ENCODE peak calls at places on chromosomes 7 and 10, in seven cellular contexts. J is HepG2, V is HCT116, E is SK-N-SH, X is K562, G is GM12878, P is H1. A is an unnamed sample.
A peak's percentile ranks its signal among the peaks of the same experiment; 100 is the strongest.

GRCh38 chr10:118672766-118673715 is 77.6 kb upstream of the PRLHR start:
- DNase-seq in J (no peak), V (no peak), E (no peak), X (no peak), G (no peak), P (no peak), A (no peak)

GRCh38 chr10:80288849-80289248 is 609 bp downstream of the MAT1A start:
- DNase-seq in J (no peak), V (no peak), E (no peak), X (no peak), G (no peak), P (no peak), A (no peak)

GRCh38 chr7:84362360-84362759 is 167.8 kb upstream of the SEMA3A start:
- DNase-seq in J (no peak), V (no peak), E (no peak), X (no peak), G (no peak), P (no peak), A (no peak)

GRCh38 chr10:127873901-127874470 is 18.8 kb downstream of the CLRN3 start:
- DNase-seq in J (no peak), V (no peak), E (no peak), X (no peak), G (no peak), P (no peak), A (no peak)

GRCh38 chr7:43764807-43765491 is 6.5 kb downstream of the BLVRA start:
- DNase-seq in J (peak; percentile 71), V (no peak), E (no peak), X (no peak), G (no peak), P (no peak), A (no peak)

GRCh38 chr10:27366769-27367168 is 126.2 kb upstream of the ACBD5 start:
- DNase-seq in J (no peak), V (no peak), E (no peak), X (no peak), G (no peak), P (no peak), A (no peak)

GRCh38 chr7:50449881-50450690 is at the start of gene FIGNL1:
- DNase-seq in J (peak; percentile 61), V (peak; percentile 55), E (peak; percentile 94), X (peak; percentile 80), G (peak; percentile 59), P (peak; percentile 31), A (peak; percentile 60)

GRCh38 chr7:110519851-110520250 is 571.1 kb upstream of the LRRN3 start:
- DNase-seq in J (no peak), V (no peak), E (no peak), X (no peak), G (no peak), P (no peak), A (no peak)

GRCh38 chr7:32062150-32062549 is 8.1 kb downstream of the PDE1C start:
- DNase-seq in J (peak; percentile 16), V (peak; percentile 23), E (peak; percentile 59), X (peak; percentile 40), G (no peak), P (no peak), A (peak; percentile 50)

GRCh38 chr7:81887098-81887497 is 117.3 kb upstream of the HGF start:
- DNase-seq in J (no peak), V (no peak), E (peak; percentile 15), X (no peak), G (peak; percentile 23), P (no peak), A (no peak)

GRCh38 chr10:122637371-122637770 is 62.3 kb downstream of the C10orf120 start:
- DNase-seq in J (no peak), V (no peak), E (peak; percentile 64), X (no peak), G (no peak), P (no peak), A (no peak)

GRCh38 chr7:157480651-157481050 is 143.8 kb downstream of the DNAJB6 start:
- DNase-seq in J (no peak), V (no peak), E (no peak), X (no peak), G (no peak), P (no peak), A (no peak)

GRCh38 chr10:68208424-68209042 is 23.4 kb downstream of the ATOH7 start:
- DNase-seq in J (peak; percentile 72), V (peak; percentile 81), E (peak; percentile 49), X (peak; percentile 25), G (peak; percentile 20), P (peak; percentile 87), A (peak; percentile 76)

GRCh38 chr7:142248-142955 is 50.0 kb upstream of the FAM20C start:
- DNase-seq in J (peak; percentile 69), V (no peak), E (no peak), X (no peak), G (no peak), P (no peak), A (no peak)

GRCh38 chr7:140635821-140636220 is 4.8 kb downstream of the DENND2A start:
- DNase-seq in J (no peak), V (no peak), E (no peak), X (no peak), G (no peak), P (no peak), A (no peak)

GRCh38 chr7:142441074-142441403 is 183.2 kb upstream of the PRSS58 start:
- DNase-seq in J (no peak), V (no peak), E (no peak), X (no peak), G (no peak), P (no peak), A (no peak)

GRCh38 chr7:29596593-29597178 is 33.1 kb downstream of the PRR15 start:
- DNase-seq in J (no peak), V (no peak), E (no peak), X (no peak), G (no peak), P (no peak), A (no peak)

GRCh38 chr7:8221603-8222002 is 40.4 kb downstream of the ICA1 start:
- DNase-seq in J (no peak), V (no peak), E (no peak), X (no peak), G (no peak), P (peak; percentile 33), A (peak; percentile 67)

GRCh38 chr7:110204527-110204926 is 886.4 kb upstream of the LRRN3 start:
- DNase-seq in J (no peak), V (peak; percentile 7), E (no peak), X (no peak), G (no peak), P (peak; percentile 7), A (peak; percentile 8)

GRCh38 chr7:121273467-121274167 is 55.2 kb upstream of the WNT16 start:
- DNase-seq in J (no peak), V (no peak), E (no peak), X (no peak), G (no peak), P (no peak), A (no peak)

GRCh38 chr7:5500056-5500776 is 76.6 kb upstream of the TNRC18 start:
- DNase-seq in J (no peak), V (no peak), E (peak; percentile 27), X (no peak), G (no peak), P (no peak), A (no peak)

GRCh38 chr10:132194726-132195125 is 8.0 kb downstream of the DPYSL4 start:
- DNase-seq in J (no peak), V (no peak), E (no peak), X (no peak), G (no peak), P (no peak), A (no peak)
- TF ChIP-seq YY1 in J (no peak), V (no peak), E (no peak), X (no peak), G (no peak), P (no peak), A (no peak)

DNA sequence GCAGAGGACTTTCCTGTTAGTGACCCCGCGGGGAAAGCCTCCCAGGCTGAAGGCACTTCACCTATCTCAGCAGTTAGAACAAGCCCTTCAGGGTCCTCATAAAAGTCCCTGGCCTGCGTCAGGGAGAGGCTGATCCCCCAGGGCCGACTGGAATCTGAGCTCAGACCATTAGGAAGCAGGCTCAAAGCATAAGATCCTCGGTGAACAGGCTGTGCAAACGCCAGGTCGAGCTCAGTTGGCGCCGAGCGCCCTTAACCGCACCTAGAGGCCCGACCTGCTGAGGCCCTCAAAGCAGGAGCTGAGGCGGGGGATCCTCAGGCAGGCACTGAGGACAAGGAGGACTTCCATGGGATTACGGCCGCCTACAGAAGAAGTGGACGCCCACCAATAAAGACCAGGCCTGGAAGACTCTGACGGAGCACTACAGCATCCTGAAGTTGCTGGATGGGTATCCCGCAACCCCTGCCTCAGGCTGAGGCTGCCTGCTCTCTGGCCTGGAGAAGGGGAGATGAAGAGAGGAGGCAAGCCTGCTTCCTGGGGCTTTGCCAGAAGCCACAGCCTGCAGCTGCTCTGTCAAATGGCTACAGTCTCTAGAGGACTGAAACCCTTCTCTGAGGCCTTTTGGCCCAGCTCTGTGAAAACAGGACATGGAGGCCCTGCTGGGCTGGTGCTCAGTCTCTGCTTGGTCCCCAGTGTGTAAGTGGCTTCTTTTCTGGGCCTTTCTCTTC is 29.9 kb downstream of the LIPJ start:
- DNase-seq in J (no peak), V (no peak), E (no peak), X (no peak), G (no peak), P (no peak), A (no peak)
- H3K4me3 ChIP-seq in J (no peak overlapping the region), V (no peak overlapping the region), E (no peak overlapping the region), X (no peak overlapping the region), G (no peak overlapping the region), P (no peak overlapping the region), A (no peak overlapping the region)

GRCh38 chr7:80218723-80219122 is 84.1 kb downstream of the GNAI1 start:
- DNase-seq in J (peak; percentile 40), V (peak; percentile 88), E (no peak), X (no peak), G (no peak), P (no peak), A (no peak)
- TF ChIP-seq YY1 in J (no peak), V (no peak), E (no peak), X (no peak), G (no peak), P (no peak), A (no peak)

GRCh38 chr10:62618576-62619408 is 185.7 kb upstream of the ADO start:
- DNase-seq in J (no peak), V (no peak), E (no peak), X (no peak), G (no peak), P (no peak), A (no peak)
- H3K4me3 ChIP-seq in J (no peak overlapping the region), V (no peak overlapping the region), E (no peak overlapping the region), X (no peak overlapping the region), G (no peak overlapping the region), P (no peak overlapping the region), A (no peak overlapping the region)

GRCh38 chr7:20350518-20350951 is 19.8 kb downstream of the ITGB8 start:
- DNase-seq in J (no peak), V (no peak), E (peak; percentile 19), X (no peak), G (no peak), P (no peak), A (no peak)
- TF ChIP-seq YY1 in J (no peak), V (no peak), E (no peak), X (no peak), G (no peak), P (no peak), A (no peak)

DNA sequence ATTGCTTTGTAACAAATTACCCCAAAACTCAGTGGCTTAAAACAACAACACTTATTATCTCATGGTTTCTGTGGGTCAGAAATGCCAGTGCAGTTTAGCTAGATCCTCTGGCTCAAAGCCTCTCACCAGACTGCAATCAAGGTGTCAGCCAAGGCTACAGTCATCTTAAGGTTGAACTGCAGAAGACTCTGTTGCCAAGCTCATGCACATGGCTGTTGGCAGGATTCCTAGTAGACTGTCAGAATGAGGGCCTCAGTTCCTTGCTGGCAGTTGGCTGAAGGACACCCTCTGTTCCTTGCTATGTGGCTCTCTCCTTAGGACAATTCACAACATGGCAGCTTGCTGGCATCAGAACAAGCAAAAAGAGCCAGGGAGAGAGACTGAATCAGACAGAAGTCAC is 34.7 kb downstream of the TOMM7 start:
- DNase-seq in J (no peak), V (no peak), E (no peak), X (no peak), G (no peak), P (no peak), A (no peak)
- H3K4me3 ChIP-seq in J (no peak overlapping the region), V (no peak overlapping the region), E (no peak overlapping the region), X (no peak overlapping the region), G (no peak overlapping the region), P (no peak overlapping the region), A (no peak overlapping the region)

A was measured in NT2/D1.